ENCODE peak calls at places on chromosomes 6 and 20, in eight cellular contexts. K, W, E, Q, M, I, S and X are unnamed samples.

GRCh38 chr6:135935951-135936601 is 84.6 kb downstream of the PDE7B start:
- DNase-seq in K (no peak), W (peak; percentile 56), E (no peak), Q (no peak), M (peak; percentile 73), I (no peak), S (no peak), X (no peak)

GRCh38 chr20:6735913-6736845 is 31.3 kb upstream of the BMP2 start:
- DNase-seq in K (no peak), W (no peak), E (no peak), Q (no peak), M (peak; percentile 6), I (no peak), S (no peak), X (peak; percentile 44)

GRCh38 chr6:157528931-157529653 is 148.1 kb downstream of the ZDHHC14 start:
- DNase-seq in K (peak; percentile 48), W (no peak), E (peak; percentile 67), Q (no peak), M (peak; percentile 10), I (peak; percentile 85), S (no peak), X (peak; percentile 66)

GRCh38 chr20:5078399-5078958 is 41.3 kb downstream of the PCNA start:
- DNase-seq in K (peak; percentile 80), W (peak; percentile 69), E (peak; percentile 62), Q (no peak), M (no peak), I (peak; percentile 76), S (peak; percentile 83), X (no peak)

GRCh38 chr20:53829706-53830521 is 236.3 kb upstream of the ZNF217 start:
- DNase-seq in K (peak; percentile 7), W (no peak), E (no peak), Q (no peak), M (peak; percentile 64), I (no peak), S (peak; percentile 36), X (no peak)

GRCh38 chr6:127463056-127463455 is 3.9 kb upstream of the KIAA0408 start:
- DNase-seq in K (no peak), W (no peak), E (no peak), Q (no peak), M (no peak), I (no peak), S (no peak), X (no peak)

GRCh38 chr20:25072226-25072811 is 9.6 kb downstream of the VSX1 start:
- DNase-seq in K (no peak), W (no peak), E (no peak), Q (no peak), M (no peak), I (no peak), S (no peak), X (no peak)

GRCh38 chr6:52227495-52227894 is 16.8 kb downstream of the IL17F start:
- DNase-seq in K (no peak), W (no peak), E (no peak), Q (no peak), M (no peak), I (no peak), S (no peak), X (no peak)

GRCh38 chr20:15938847-15939246 is 634.4 kb downstream of the KIF16B start:
- DNase-seq in K (no peak), W (no peak), E (no peak), Q (no peak), M (no peak), I (no peak), S (no peak), X (no peak)

GRCh38 chr20:6091661-6092060 is 31.2 kb downstream of the FERMT1 start:
- DNase-seq in K (no peak), W (no peak), E (no peak), Q (peak; percentile 25), M (no peak), I (no peak), S (no peak), X (no peak)

GRCh38 chr20:61682114-61682997 is 383.3 kb downstream of the TAF4 start:
- DNase-seq in K (no peak), W (no peak), E (no peak), Q (no peak), M (peak; percentile 42), I (no peak), S (no peak), X (no peak)

GRCh38 chr20:6492396-6493055 is 275.0 kb upstream of the BMP2 start:
- DNase-seq in K (no peak), W (no peak), E (no peak), Q (no peak), M (peak; percentile 51), I (no peak), S (no peak), X (peak; percentile 41)

GRCh38 chr6:129671442-129672344 is 38.3 kb downstream of the ARHGAP18 start:
- DNase-seq in K (peak; percentile 67), W (no peak), E (peak; percentile 59), Q (no peak), M (no peak), I (no peak), S (peak; percentile 49), X (no peak)

GRCh38 chr20:32636278-32636677 is 37.5 kb downstream of the C20orf203 start:
- DNase-seq in K (no peak), W (no peak), E (no peak), Q (peak; percentile 54), M (peak; percentile 38), I (no peak), S (no peak), X (no peak)

GRCh38 chr6:125790403-125791150 is at the start of gene NCOA7:
- DNase-seq in K (peak; percentile 78), W (peak; percentile 89), E (peak; percentile 91), Q (peak; percentile 83), M (peak; percentile 59), I (peak; percentile 93), S (peak; percentile 82), X (no peak)

GRCh38 chr6:4577406-4577805 is 198.8 kb upstream of the CDYL start:
- DNase-seq in K (peak; percentile 55), W (no peak), E (no peak), Q (no peak), M (peak; percentile 96), I (no peak), S (no peak), X (no peak)

GRCh38 chr20:5864428-5864827 is 85.9 kb downstream of the TRMT6 start:
- DNase-seq in K (no peak), W (no peak), E (peak; percentile 54), Q (no peak), M (no peak), I (no peak), S (no peak), X (no peak)

GRCh38 chr6:117506180-117506835 is 23.8 kb downstream of the DCBLD1 start:
- DNase-seq in K (no peak), W (no peak), E (no peak), Q (no peak), M (peak; percentile 89), I (no peak), S (no peak), X (no peak)

GRCh38 chr6:5379647-5380242 is 118.4 kb downstream of the FARS2 start:
- DNase-seq in K (no peak), W (no peak), E (no peak), Q (peak; percentile 35), M (no peak), I (no peak), S (peak; percentile 20), X (no peak)

GRCh38 chr6:129748212-129748900 is 38.4 kb upstream of the ARHGAP18 start:
- DNase-seq in K (peak; percentile 20), W (peak; percentile 27), E (no peak), Q (no peak), M (peak; percentile 30), I (no peak), S (peak; percentile 50), X (peak; percentile 39)

GRCh38 chr6:36754582-36755434 is 57.2 kb downstream of the RAB44 start:
- DNase-seq in K (no peak), W (no peak), E (no peak), Q (no peak), M (no peak), I (no peak), S (no peak), X (no peak)

GRCh38 chr6:36752886-36753506 is 55.4 kb downstream of the RAB44 start:
- DNase-seq in K (peak; percentile 44), W (no peak), E (peak; percentile 75), Q (no peak), M (no peak), I (no peak), S (peak; percentile 75), X (no peak)

GRCh38 chr6:36752187-36752885 is 54.7 kb downstream of the RAB44 start:
- DNase-seq in K (no peak), W (no peak), E (no peak), Q (no peak), M (no peak), I (no peak), S (peak; percentile 70), X (no peak)

GRCh38 chr6:36755435-36756348 is 58.1 kb downstream of the RAB44 start:
- DNase-seq in K (peak; percentile 25), W (no peak), E (no peak), Q (no peak), M (peak; percentile 17), I (no peak), S (peak; percentile 52), X (peak; percentile 9)

GRCh38 chr6:36753671-36754485 is 56.3 kb downstream of the RAB44 start:
- DNase-seq in K (no peak), W (no peak), E (no peak), Q (no peak), M (no peak), I (no peak), S (no peak), X (no peak)
- TF ChIP-seq CTCF in K (no peak), W (no peak), E (no peak), Q (no peak), M (no peak), I (no peak), S (no peak), X (no peak)

DNA sequence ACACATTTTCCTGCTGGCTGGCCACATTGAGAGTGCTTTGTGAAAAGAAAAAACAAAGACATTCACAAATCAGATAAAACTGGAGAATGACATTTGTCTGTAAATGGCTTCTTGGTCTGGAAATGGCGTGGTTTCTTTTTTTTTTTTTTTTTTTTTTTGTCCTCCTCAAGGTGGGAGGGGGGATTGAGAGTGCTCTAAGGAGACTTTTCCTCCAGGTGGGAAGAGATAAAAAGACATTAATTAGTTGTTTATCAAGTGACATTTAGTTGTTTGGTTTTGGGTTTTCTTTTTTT is 40.4 kb downstream of the GNAS start:
- DNase-seq in K (no peak), W (no peak), E (no peak), Q (no peak), M (no peak), I (no peak), S (no peak), X (no peak)
- H3K4me3 ChIP-seq in K (no peak overlapping the region), W (peak overlapping the region; percentile 97), E (peak overlapping the region; percentile 84), Q (peak overlapping the region; percentile 95), M (peak overlapping the region; percentile 87), I (peak overlapping the region; percentile 97), S (peak overlapping the region; percentile 100), X (peak overlapping the region; percentile 85)

DNA sequence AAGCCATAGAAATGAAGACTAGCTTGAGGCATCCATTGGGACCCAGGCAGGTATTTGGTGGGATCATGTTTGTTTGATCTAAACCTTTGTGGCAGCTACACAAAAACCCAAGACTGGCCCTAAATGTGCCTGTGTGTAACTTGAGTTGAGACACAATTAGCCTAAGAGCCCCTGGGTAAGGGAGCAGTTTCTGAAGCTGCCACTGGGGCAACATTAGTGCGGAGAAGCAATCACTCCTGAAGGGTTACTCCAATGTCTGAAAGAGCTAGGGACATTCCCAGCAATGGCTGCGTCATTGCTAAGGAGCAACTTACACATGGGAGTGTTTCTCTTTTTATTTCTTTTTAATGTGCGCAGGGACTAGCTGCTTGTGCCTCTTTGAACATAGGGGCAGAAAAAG is 67.9 kb upstream of the EEF1E1 start:
- DNase-seq in K (no peak), W (no peak), E (no peak), Q (no peak), M (no peak), I (no peak), S (no peak), X (no peak)
- TF ChIP-seq CTCF in K (no peak), W (no peak), E (no peak), Q (no peak), M (no peak), I (no peak), S (no peak), X (no peak)

GRCh38 chr6:78908621-78909020 is 41.3 kb downstream of the IRAK1BP1 start:
- DNase-seq in K (no peak), W (no peak), E (no peak), Q (no peak), M (no peak), I (no peak), S (no peak), X (no peak)
- H3K4me3 ChIP-seq in K (no peak overlapping the region), W (no peak overlapping the region), E (no peak overlapping the region), Q (no peak overlapping the region), M (no peak overlapping the region), I (no peak overlapping the region), S (no peak overlapping the region), X (no peak overlapping the region)